ENCODE peak calls at places on chromosome 10, in six cellular contexts. S is spleen; G is M059J; W is lung microvascular endothelial cell; E is naive thymus-derived CD8-positive, alpha-beta T cell; A is stimulated activated CD8-positive, alpha-beta memory T cell treated with anti-CD3 and anti-CD28 coated beads, Interleukin-4, amount 100 ng/mL, for 24 hours. V is an unnamed sample.

GRCh38 chr10:128851281-128851680 is 615.8 kb upstream of the MGMT start:
- DNase-seq in S (no peak), G (no peak), W (no peak), E (no peak), A (no peak), V (no peak)

GRCh38 chr10:81472927-81473470 is 402.0 kb upstream of the NRG3 start:
- DNase-seq in S (peak), G (no peak), W (no peak), E (no peak), A (no peak), V (no peak)

GRCh38 chr10:782751-783648 is 93.5 kb upstream of the DIP2C start:
- DNase-seq in S (peak), G (no peak), W (no peak), E (no peak), A (no peak), V (no peak)

GRCh38 chr10:123027861-123028260 is 19.1 kb downstream of the ACADSB start:
- DNase-seq in S (no peak), G (peak), W (no peak), E (no peak), A (no peak), V (peak)

GRCh38 chr10:124742418-124743187 is 1.6 kb downstream of the FAM53B start:
- DNase-seq in S (peak), G (no peak), W (peak), E (no peak), A (no peak), V (no peak)

GRCh38 chr10:47044741-47045140 is 133.5 kb downstream of the PTPN20 start:
- DNase-seq in S (peak), G (no peak), W (no peak), E (no peak), A (no peak), V (no peak)

GRCh38 chr10:68303849-68304412 is 27.9 kb upstream of the HNRNPH3 start:
- DNase-seq in S (no peak), G (no peak), W (no peak), E (no peak), A (no peak), V (peak)

GRCh38 chr10:865924-866576 is 65.5 kb downstream of the LARP4B start:
- DNase-seq in S (no peak), G (no peak), W (no peak), E (no peak), A (no peak), V (no peak)

GRCh38 chr10:126597206-126597605 is 73.3 kb downstream of the C10orf90 start:
- DNase-seq in S (no peak), G (peak), W (no peak), E (no peak), A (no peak), V (no peak)